ENCODE peak calls at places on chromosomes 12 and 14, in five cellular contexts. One of them, this sample, is unnamed.

GRCh38 chr12:123591702-123592481 is 7.5 kb downstream of the TMED2 start:
- DNase-seq in ACHN: no peak
- DNase-seq in H9: no peak
- DNase-seq in NCI-H2081: no peak
- DNase-seq in stimulated activated CD4-positive, alpha-beta T cell treated with anti-CD3 and anti-CD28 coated beads, TNF-alpha, amount 100 ng/mL, for 1 hour: no peak
- DNase-seq in this sample: no peak

GRCh38 chr14:68797180-68797670 is 4.4 kb upstream of the ZFP36L1 start:
- DNase-seq in NCI-H2081: no peak
- DNase-seq in stimulated activated CD4-positive, alpha-beta T cell treated with anti-CD3 and anti-CD28 coated beads, TNF-alpha, amount 100 ng/mL, for 1 hour: no peak
- DNase-seq in H9: peak
- DNase-seq in ACHN: no peak
- DNase-seq in this sample: no peak

GRCh38 chr14:36950812-36951211 is 221.6 kb downstream of the SLC25A21 start:
- DNase-seq in H9: no peak
- DNase-seq in stimulated activated CD4-positive, alpha-beta T cell treated with anti-CD3 and anti-CD28 coated beads, TNF-alpha, amount 100 ng/mL, for 1 hour: no peak
- DNase-seq in NCI-H2081: no peak
- DNase-seq in ACHN: no peak
- DNase-seq in this sample: no peak

GRCh38 chr12:52198454-52199215 is 6.8 kb upstream of the KRT80 start:
- DNase-seq in ACHN: no peak
- DNase-seq in stimulated activated CD4-positive, alpha-beta T cell treated with anti-CD3 and anti-CD28 coated beads, TNF-alpha, amount 100 ng/mL, for 1 hour: no peak
- DNase-seq in NCI-H2081: peak
- DNase-seq in H9: no peak
- DNase-seq in this sample: no peak

GRCh38 chr12:25594376-25594775 is 41.3 kb upstream of the LMNTD1 start:
- DNase-seq in H9: no peak
- DNase-seq in ACHN: no peak
- DNase-seq in NCI-H2081: no peak
- DNase-seq in stimulated activated CD4-positive, alpha-beta T cell treated with anti-CD3 and anti-CD28 coated beads, TNF-alpha, amount 100 ng/mL, for 1 hour: no peak
- DNase-seq in this sample: no peak

GRCh38 chr14:93025055-93025454 is 90.7 kb downstream of the ITPK1 start:
- DNase-seq in stimulated activated CD4-positive, alpha-beta T cell treated with anti-CD3 and anti-CD28 coated beads, TNF-alpha, amount 100 ng/mL, for 1 hour: no peak
- DNase-seq in H9: no peak
- DNase-seq in NCI-H2081: no peak
- DNase-seq in ACHN: no peak
- DNase-seq in this sample: no peak

GRCh38 chr12:111842556-111843396 is 748 bp downstream of the MAPKAPK5 start:
- DNase-seq in H9: no peak
- DNase-seq in NCI-H2081: peak
- DNase-seq in ACHN: peak
- DNase-seq in stimulated activated CD4-positive, alpha-beta T cell treated with anti-CD3 and anti-CD28 coated beads, TNF-alpha, amount 100 ng/mL, for 1 hour: no peak
- DNase-seq in this sample: no peak

GRCh38 chr12:57836442-57837375 is 9.8 kb downstream of the CTDSP2 start:
- DNase-seq in H9: peak
- DNase-seq in stimulated activated CD4-positive, alpha-beta T cell treated with anti-CD3 and anti-CD28 coated beads, TNF-alpha, amount 100 ng/mL, for 1 hour: no peak
- DNase-seq in NCI-H2081: peak
- DNase-seq in ACHN: peak
- DNase-seq in this sample: no peak

GRCh38 chr14:49863483-49864262 is 11.1 kb upstream of the NEMF start:
- DNase-seq in H9: no peak
- DNase-seq in ACHN: no peak
- DNase-seq in NCI-H2081: no peak
- DNase-seq in stimulated activated CD4-positive, alpha-beta T cell treated with anti-CD3 and anti-CD28 coated beads, TNF-alpha, amount 100 ng/mL, for 1 hour: no peak
- DNase-seq in this sample: no peak

GRCh38 chr12:1471224-1471623 is 123.2 kb downstream of the FBXL14 start:
- DNase-seq in NCI-H2081: peak
- DNase-seq in stimulated activated CD4-positive, alpha-beta T cell treated with anti-CD3 and anti-CD28 coated beads, TNF-alpha, amount 100 ng/mL, for 1 hour: no peak
- DNase-seq in H9: no peak
- DNase-seq in ACHN: no peak
- DNase-seq in this sample: no peak

GRCh38 chr12:5511644-5512584 is 80.0 kb downstream of the NTF3 start:
- DNase-seq in H9: peak
- DNase-seq in NCI-H2081: no peak
- DNase-seq in stimulated activated CD4-positive, alpha-beta T cell treated with anti-CD3 and anti-CD28 coated beads, TNF-alpha, amount 100 ng/mL, for 1 hour: no peak
- DNase-seq in ACHN: no peak
- DNase-seq in this sample: no peak